ENCODE peak calls at places on chromosomes 7 and 10, in seven cellular contexts. Y is RKO; E is stomach; D is SK-N-SH; F is spleen; K is amygdala; B is stimulated activated CD4-positive, alpha-beta T cell treated with anti-CD3 and anti-CD28 coated beads, Interleukin-1b, Interleukin-23, amount 100 ng/mL, for 1 hour. O is an unnamed sample.
A peak's percentile ranks its signal among the peaks of the same experiment; 100 is the strongest.

GRCh38 chr7:111474723-111475418 is 87.4 kb downstream of the IMMP2L start:
- DNase-seq in Y (no peak), E (no peak), D (no peak), F (no peak), K (no peak), B (no peak), O (no peak)

GRCh38 chr10:47206449-47207279 is 93.3 kb upstream of the GDF10 start:
- DNase-seq in Y (no peak), E (no peak), D (no peak), F (no peak), K (no peak), B (no peak), O (no peak)

GRCh38 chr10:62038609-62039190 is 137.2 kb downstream of the ARID5B start:
- DNase-seq in Y (peak; percentile 65), E (peak; percentile 76), D (peak; percentile 62), F (peak; percentile 86), K (peak; percentile 38), B (peak; percentile 48), O (peak; percentile 85)

GRCh38 chr7:116576350-116577319 is 51.8 kb downstream of the CAV1 start:
- DNase-seq in Y (peak; percentile 50), E (no peak), D (no peak), F (no peak), K (no peak), B (no peak), O (peak; percentile 92)

GRCh38 chr10:132479024-132479602 is 58.5 kb upstream of the INPP5A start:
- DNase-seq in Y (no peak), E (no peak), D (no peak), F (no peak), K (no peak), B (no peak), O (no peak)

GRCh38 chr10:76429642-76430041 is 998.2 kb downstream of the LRMDA start:
- DNase-seq in Y (no peak), E (no peak), D (no peak), F (no peak), K (no peak), B (no peak), O (no peak)

GRCh38 chr10:76206797-76207352 is 775.5 kb downstream of the LRMDA start:
- DNase-seq in Y (no peak), E (no peak), D (no peak), F (no peak), K (no peak), B (no peak), O (no peak)

GRCh38 chr10:35382096-35382495 is 45.8 kb downstream of the CCNY start:
- DNase-seq in Y (no peak), E (no peak), D (no peak), F (no peak), K (no peak), B (no peak), O (no peak)

GRCh38 chr7:140048989-140049338 is 13.8 kb downstream of the PARP12 start:
- DNase-seq in Y (no peak), E (no peak), D (no peak), F (no peak), K (no peak), B (no peak), O (no peak)

GRCh38 chr10:23449677-23450220 is 10.9 kb downstream of the OTUD1 start:
- DNase-seq in Y (no peak), E (no peak), D (no peak), F (no peak), K (no peak), B (no peak), O (no peak)

GRCh38 chr10:94038024-94038423 is 44.3 kb downstream of the PLCE1 start:
- DNase-seq in Y (no peak), E (no peak), D (no peak), F (no peak), K (no peak), B (no peak), O (no peak)

GRCh38 chr10:96606216-96606615 is 19.4 kb upstream of the TM9SF3 start:
- DNase-seq in Y (no peak), E (no peak), D (no peak), F (no peak), K (no peak), B (no peak), O (no peak)